ENCODE peak calls at places on chromosomes 6 and 20, in seven cellular contexts. D, K, B, G, A, V and Z are unnamed samples.

GRCh38 chr20:34049389-34049788 is 55.7 kb downstream of the RALY start:
- DNase-seq in D (no peak), K (no peak), B (no peak), G (no peak), A (no peak), V (no peak), Z (no peak)

GRCh38 chr20:18527836-18528235 is 20.1 kb downstream of the SEC23B start:
- DNase-seq in D (no peak), K (no peak), B (no peak), G (no peak), A (no peak), V (no peak), Z (no peak)

GRCh38 chr6:27286141-27286540 is 25.9 kb downstream of the POM121L2 start:
- DNase-seq in D (no peak), K (no peak), B (no peak), G (no peak), A (no peak), V (no peak), Z (no peak)

GRCh38 chr6:87408721-87409155 is 966 bp downstream of the CFAP206 start:
- DNase-seq in D (no peak), K (no peak), B (no peak), G (no peak), A (no peak), V (no peak), Z (no peak)

GRCh38 chr6:105810922-105811482 is 275.1 kb upstream of the PRDM1 start:
- DNase-seq in D (no peak), K (no peak), B (no peak), G (no peak), A (no peak), V (no peak), Z (no peak)

GRCh38 chr20:19976595-19977372 is 40.4 kb upstream of the NAA20 start:
- DNase-seq in D (peak), K (peak), B (peak), G (peak), A (peak), V (peak), Z (no peak)

GRCh38 chr6:121800047-121800446 is 364.6 kb downstream of the GJA1 start:
- DNase-seq in D (no peak), K (no peak), B (no peak), G (no peak), A (no peak), V (no peak), Z (no peak)

GRCh38 chr20:49534314-49534713 is 33.6 kb downstream of the PTGIS start:
- DNase-seq in D (no peak), K (peak), B (peak), G (peak), A (peak), V (no peak), Z (peak)

GRCh38 chr6:128235556-128235955 is 284.8 kb downstream of the PTPRK start:
- DNase-seq in D (no peak), K (no peak), B (no peak), G (no peak), A (no peak), V (no peak), Z (no peak)

GRCh38 chr20:23118144-23118543 is 32.0 kb upstream of the CD93 start:
- DNase-seq in D (no peak), K (no peak), B (no peak), G (no peak), A (no peak), V (no peak), Z (no peak)

GRCh38 chr20:51514252-51514651 is 28.3 kb downstream of the NFATC2 start:
- DNase-seq in D (no peak), K (no peak), B (no peak), G (no peak), A (no peak), V (no peak), Z (no peak)

GRCh38 chr20:37539424-37539823 is 11.7 kb upstream of the BLCAP start:
- DNase-seq in D (no peak), K (no peak), B (no peak), G (no peak), A (no peak), V (no peak), Z (no peak)

GRCh38 chr6:105041880-105042279 is 85.0 kb downstream of the LIN28B start:
- DNase-seq in D (no peak), K (no peak), B (no peak), G (no peak), A (no peak), V (no peak), Z (no peak)

GRCh38 chr20:2296545-2297351 is 947 bp downstream of the TGM3 start:
- DNase-seq in D (no peak), K (no peak), B (peak), G (no peak), A (no peak), V (no peak), Z (no peak)

GRCh38 chr6:17015551-17016381 is 86.1 kb upstream of the STMND1 start:
- DNase-seq in D (peak), K (no peak), B (no peak), G (no peak), A (no peak), V (peak), Z (peak)

GRCh38 chr6:144335315-144335861 is 50.3 kb downstream of the UTRN start:
- DNase-seq in D (no peak), K (no peak), B (no peak), G (no peak), A (no peak), V (no peak), Z (no peak)

GRCh38 chr20:17960927-17961599 is 7.5 kb downstream of the SNX5 start:
- DNase-seq in D (no peak), K (no peak), B (no peak), G (no peak), A (no peak), V (peak), Z (no peak)

GRCh38 chr20:63694596-63695418 is 1.6 kb upstream of the TNFRSF6B start:
- DNase-seq in D (peak), K (no peak), B (no peak), G (peak), A (no peak), V (peak), Z (no peak)

GRCh38 chr6:4840169-4840568 is 64.0 kb downstream of the CDYL start:
- DNase-seq in D (no peak), K (no peak), B (no peak), G (no peak), A (no peak), V (no peak), Z (no peak)

GRCh38 chr6:110475255-110475654 is 1.2 kb downstream of the SLC22A16 start:
- DNase-seq in D (no peak), K (no peak), B (no peak), G (no peak), A (no peak), V (peak), Z (no peak)

GRCh38 chr20:41476013-41476441 is 109.4 kb upstream of the EMILIN3 start:
- DNase-seq in D (no peak), K (no peak), B (no peak), G (peak), A (peak), V (no peak), Z (no peak)

GRCh38 chr20:39259010-39259803 is 297.1 kb downstream of the DHX35 start:
- DNase-seq in D (no peak), K (no peak), B (peak), G (no peak), A (no peak), V (no peak), Z (no peak)

GRCh38 chr6:56528412-56528841 is 114.3 kb downstream of the DST start:
- DNase-seq in D (no peak), K (peak), B (no peak), G (no peak), A (no peak), V (no peak), Z (no peak)

GRCh38 chr6:120112980-120113379 is 763.4 kb upstream of the MAN1A1 start:
- DNase-seq in D (no peak), K (no peak), B (no peak), G (no peak), A (no peak), V (no peak), Z (no peak)

GRCh38 chr6:99350573-99350972 is 1.1 kb upstream of the FAXC start:
- DNase-seq in D (no peak), K (no peak), B (no peak), G (no peak), A (no peak), V (no peak), Z (no peak)

GRCh38 chr6:56356431-56356830 is 109.1 kb upstream of the COL21A1 start:
- DNase-seq in D (no peak), K (no peak), B (no peak), G (no peak), A (no peak), V (no peak), Z (no peak)

GRCh38 chr6:157273756-157274088 is 49.6 kb downstream of the TMEM242 start:
- DNase-seq in D (peak), K (peak), B (peak), G (no peak), A (peak), V (peak), Z (peak)

GRCh38 chr20:32363492-32363891 is 5.4 kb downstream of the ASXL1 start:
- DNase-seq in D (no peak), K (no peak), B (no peak), G (no peak), A (no peak), V (no peak), Z (no peak)

GRCh38 chr6:158703840-158704822 is 54.3 kb downstream of the SYTL3 start:
- DNase-seq in D (peak), K (peak), B (peak), G (peak), A (peak), V (peak), Z (peak)

GRCh38 chr6:16591681-16592549 is 169.3 kb downstream of the ATXN1 start:
- DNase-seq in D (no peak), K (no peak), B (no peak), G (no peak), A (no peak), V (no peak), Z (no peak)

GRCh38 chr6:30329331-30329730 is 2.6 kb downstream of the TRIM39 start:
- DNase-seq in D (no peak), K (no peak), B (no peak), G (no peak), A (peak), V (no peak), Z (no peak)

GRCh38 chr6:152771061-152771687 is 20.6 kb downstream of the VIP start:
- DNase-seq in D (no peak), K (no peak), B (no peak), G (no peak), A (no peak), V (no peak), Z (no peak)

GRCh38 chr20:6008254-6008653 is 45.6 kb downstream of the LRRN4 start:
- DNase-seq in D (no peak), K (peak), B (peak), G (peak), A (peak), V (peak), Z (no peak)

GRCh38 chr6:39274903-39275302 is 39.3 kb downstream of the KCNK17 start:
- DNase-seq in D (no peak), K (no peak), B (no peak), G (no peak), A (no peak), V (no peak), Z (no peak)

GRCh38 chr6:17847203-17847602 is 140.2 kb downstream of the KIF13A start:
- DNase-seq in D (no peak), K (no peak), B (no peak), G (no peak), A (no peak), V (no peak), Z (no peak)

GRCh38 chr20:20624914-20625313 is 87.5 kb downstream of the RALGAPA2 start:
- DNase-seq in D (no peak), K (no peak), B (no peak), G (no peak), A (peak), V (no peak), Z (no peak)

GRCh38 chr6:166419268-166419667 is 36.5 kb upstream of the MPC1 start:
- DNase-seq in D (no peak), K (no peak), B (no peak), G (no peak), A (no peak), V (no peak), Z (peak)

GRCh38 chr6:39247667-39248194 is 18.5 kb upstream of the KCNK5 start:
- DNase-seq in D (no peak), K (no peak), B (no peak), G (no peak), A (no peak), V (no peak), Z (no peak)

GRCh38 chr6:22632561-22632960 is 63.2 kb downstream of the HDGFL1 start:
- DNase-seq in D (no peak), K (no peak), B (no peak), G (no peak), A (no peak), V (no peak), Z (no peak)

GRCh38 chr6:22622390-22622789 is 53.0 kb downstream of the HDGFL1 start:
- DNase-seq in D (no peak), K (no peak), B (peak), G (no peak), A (no peak), V (no peak), Z (no peak)

GRCh38 chr6:22631101-22631500 is 61.7 kb downstream of the HDGFL1 start:
- DNase-seq in D (no peak), K (no peak), B (no peak), G (no peak), A (no peak), V (no peak), Z (no peak)

GRCh38 chr6:22621701-22622100 is 52.3 kb downstream of the HDGFL1 start:
- DNase-seq in D (no peak), K (no peak), B (no peak), G (no peak), A (no peak), V (no peak), Z (no peak)

DNA sequence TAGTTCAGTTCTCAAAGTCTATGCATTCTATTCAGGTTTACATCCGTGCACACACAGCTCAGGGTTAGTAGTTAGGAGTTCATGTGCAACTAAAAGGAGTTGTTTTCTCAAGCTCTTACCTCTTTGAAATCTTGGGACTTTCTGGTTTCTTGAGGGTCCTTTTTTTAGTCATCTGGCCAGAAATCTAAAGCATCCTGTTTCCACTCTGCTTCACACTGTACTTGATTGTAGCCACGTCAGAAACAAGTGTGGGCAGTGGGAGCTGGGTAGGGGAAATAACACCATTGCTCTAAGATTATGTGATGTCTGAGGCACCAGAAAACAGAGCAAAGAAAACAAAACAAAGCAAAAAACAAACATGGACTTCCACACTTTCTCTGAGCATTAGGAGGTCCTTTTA is 58.3 kb downstream of the HDGFL1 start:
- DNase-seq in D (no peak), K (no peak), B (no peak), G (no peak), A (no peak), V (no peak), Z (no peak)
- H3K27ac ChIP-seq in D (no peak), K (no peak), B (no peak), G (no peak), A (no peak), V (no peak), Z (no peak)

GRCh38 chr20:62376112-62377063 is 9.3 kb upstream of the LAMA5 start:
- DNase-seq in D (peak), K (no peak), B (peak), G (peak), A (peak), V (peak), Z (no peak)
- TF ChIP-seq CTCF in D (peak), K (peak), B (peak), G (peak), A (peak), V (peak), Z (no peak)

GRCh38 chr6:137231156-137231555 is 12.0 kb upstream of the IFNGR1 start:
- DNase-seq in D (no peak), K (no peak), B (no peak), G (no peak), A (no peak), V (no peak), Z (no peak)
- H3K27ac ChIP-seq in D (no peak), K (peak), B (no peak), G (no peak), A (peak), V (no peak), Z (no peak)

GRCh38 chr6:118263929-118264486 is 284.1 kb upstream of the PLN start:
- DNase-seq in D (no peak), K (no peak), B (peak), G (peak), A (no peak), V (no peak), Z (no peak)
- TF ChIP-seq CTCF in D (no peak), K (no peak), B (peak), G (peak), A (no peak), V (peak), Z (no peak)

DNA sequence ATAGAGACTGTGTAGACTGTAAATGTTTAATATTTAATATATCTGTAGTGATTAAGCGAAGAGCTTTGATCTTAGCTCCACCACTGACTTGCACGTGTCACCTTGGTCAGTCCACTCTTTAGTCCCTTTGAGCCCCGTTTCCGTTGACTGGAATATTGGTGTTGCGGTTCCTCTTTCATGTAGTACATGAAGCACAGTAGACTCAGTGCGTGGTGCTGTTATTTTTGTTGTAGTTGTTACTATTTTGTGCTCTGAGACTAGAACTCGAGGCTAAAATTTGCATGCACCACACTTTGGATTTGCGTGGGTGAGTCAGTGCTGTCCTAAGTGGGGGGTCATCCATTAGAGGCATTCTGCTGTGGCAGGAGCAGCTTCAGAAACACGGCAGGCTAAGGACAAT is 291.4 kb downstream of the QKI start:
- DNase-seq in D (no peak), K (no peak), B (no peak), G (no peak), A (no peak), V (no peak), Z (no peak)
- H3K27ac ChIP-seq in D (no peak), K (no peak), B (no peak), G (no peak), A (no peak), V (no peak), Z (no peak)